ENCODE peak calls at places on chromosomes 11 and 22, in nine cellular contexts. N, V, E, A, M, U, W, O and K are unnamed samples.

GRCh38 chr22:28116261-28116673 is 197.2 kb upstream of the PITPNB start:
- DNase-seq in N (no peak), V (no peak), E (no peak), A (no peak), M (no peak), U (peak), W (peak), O (peak), K (peak)

GRCh38 chr11:123568367-123568870 is 86.0 kb downstream of the SCN3B start:
- DNase-seq in N (no peak), V (no peak), E (no peak), A (no peak), M (no peak), U (no peak), W (no peak), O (no peak), K (no peak)

GRCh38 chr11:128152796-128153696 is 434.3 kb downstream of the ETS1 start:
- DNase-seq in N (no peak), V (no peak), E (no peak), A (no peak), M (no peak), U (no peak), W (no peak), O (no peak), K (no peak)

GRCh38 chr11:119316729-119317591 is at the start of gene MCAM:
- DNase-seq in N (peak), V (no peak), E (no peak), A (peak), M (no peak), U (peak), W (peak), O (no peak), K (peak)

GRCh38 chr11:35662061-35662648 is 420 bp upstream of the TRIM44 start:
- DNase-seq in N (no peak), V (peak), E (no peak), A (no peak), M (no peak), U (no peak), W (no peak), O (peak), K (no peak)

GRCh38 chr22:28029201-28029948 is 110.3 kb upstream of the PITPNB start:
- DNase-seq in N (peak), V (no peak), E (no peak), A (no peak), M (no peak), U (peak), W (no peak), O (no peak), K (peak)

GRCh38 chr11:66530927-66531722 is 14.7 kb downstream of the ZDHHC24 start:
- DNase-seq in N (no peak), V (no peak), E (no peak), A (no peak), M (no peak), U (no peak), W (no peak), O (no peak), K (no peak)

GRCh38 chr11:116928102-116928777 is 90.8 kb upstream of the APOA1 start:
- DNase-seq in N (no peak), V (no peak), E (no peak), A (no peak), M (no peak), U (no peak), W (no peak), O (no peak), K (no peak)

GRCh38 chr22:41830174-41830573 is 2.7 kb upstream of the SREBF2 start:
- DNase-seq in N (no peak), V (no peak), E (no peak), A (no peak), M (no peak), U (peak), W (no peak), O (no peak), K (no peak)

GRCh38 chr11:19816817-19817216 is 104.2 kb downstream of the NAV2 start:
- DNase-seq in N (peak), V (no peak), E (no peak), A (no peak), M (no peak), U (no peak), W (no peak), O (no peak), K (no peak)

GRCh38 chr11:125345706-125346561 is 150.1 kb downstream of the FEZ1 start:
- DNase-seq in N (peak), V (peak), E (peak), A (peak), M (no peak), U (peak), W (peak), O (peak), K (peak)

GRCh38 chr11:74820763-74821162 is 72.1 kb downstream of the RNF169 start:
- DNase-seq in N (no peak), V (no peak), E (no peak), A (no peak), M (no peak), U (peak), W (peak), O (no peak), K (peak)

GRCh38 chr22:41442240-41442792 is 4.3 kb downstream of the TOB2 start:
- DNase-seq in N (peak), V (no peak), E (no peak), A (no peak), M (no peak), U (no peak), W (no peak), O (peak), K (no peak)

GRCh38 chr11:111327908-111328624 is 29.7 kb downstream of the POU2AF3 start:
- DNase-seq in N (peak), V (peak), E (no peak), A (no peak), M (no peak), U (no peak), W (no peak), O (peak), K (no peak)

GRCh38 chr22:41939981-41940852 is 6.7 kb downstream of the CENPM start:
- DNase-seq in N (no peak), V (no peak), E (peak), A (no peak), M (peak), U (no peak), W (no peak), O (peak), K (no peak)

GRCh38 chr22:21981874-21982273 is 713 bp downstream of the TOP3B start:
- DNase-seq in N (no peak), V (no peak), E (no peak), A (peak), M (no peak), U (no peak), W (peak), O (no peak), K (no peak)

GRCh38 chr11:119065369-119065768 is 2.2 kb upstream of the VPS11 start:
- DNase-seq in N (no peak), V (no peak), E (peak), A (peak), M (no peak), U (peak), W (peak), O (no peak), K (peak)

GRCh38 chr11:98183034-98183433 is 837.7 kb upstream of the CNTN5 start:
- DNase-seq in N (peak), V (no peak), E (no peak), A (no peak), M (no peak), U (peak), W (no peak), O (no peak), K (no peak)

GRCh38 chr11:102518296-102519094 is 12.1 kb downstream of the MMP7 start:
- DNase-seq in N (no peak), V (no peak), E (no peak), A (peak), M (no peak), U (peak), W (no peak), O (no peak), K (no peak)

GRCh38 chr11:83713701-83714100 is 427.5 kb upstream of the CCDC90B start:
- DNase-seq in N (peak), V (no peak), E (no peak), A (no peak), M (no peak), U (no peak), W (peak), O (peak), K (no peak)

GRCh38 chr11:117842131-117842941 is 17.8 kb upstream of the FXYD2 start:
- DNase-seq in N (no peak), V (no peak), E (no peak), A (no peak), M (no peak), U (no peak), W (no peak), O (no peak), K (no peak)

GRCh38 chr11:128394436-128395089 is 192.8 kb downstream of the ETS1 start:
- DNase-seq in N (no peak), V (no peak), E (no peak), A (no peak), M (no peak), U (no peak), W (peak), O (no peak), K (no peak)

GRCh38 chr22:49298834-49299750 is 528.6 kb downstream of the BRD1 start:
- DNase-seq in N (no peak), V (no peak), E (no peak), A (no peak), M (no peak), U (no peak), W (no peak), O (no peak), K (no peak)

GRCh38 chr11:12053606-12054361 is 45.4 kb upstream of the DKK3 start:
- DNase-seq in N (no peak), V (no peak), E (no peak), A (no peak), M (no peak), U (no peak), W (no peak), O (no peak), K (no peak)

GRCh38 chr22:41305646-41306045 is 4.3 kb downstream of the ZC3H7B start:
- DNase-seq in N (no peak), V (no peak), E (no peak), A (no peak), M (no peak), U (peak), W (peak), O (no peak), K (peak)

GRCh38 chr11:131663403-131664200 is 293.2 kb downstream of the NTM start:
- DNase-seq in N (no peak), V (no peak), E (no peak), A (no peak), M (no peak), U (no peak), W (no peak), O (peak), K (no peak)

GRCh38 chr11:13962562-13963168 is at the start of gene SPON1:
- DNase-seq in N (peak), V (no peak), E (peak), A (peak), M (peak), U (no peak), W (no peak), O (peak), K (no peak)

GRCh38 chr11:120392299-120392698 is 56.1 kb downstream of the ARHGEF12 start:
- DNase-seq in N (no peak), V (no peak), E (no peak), A (no peak), M (no peak), U (no peak), W (no peak), O (no peak), K (no peak)

GRCh38 chr11:72114570-72114969 is 2.1 kb upstream of the ANAPC15 start:
- DNase-seq in N (no peak), V (no peak), E (no peak), A (no peak), M (no peak), U (peak), W (no peak), O (no peak), K (peak)

GRCh38 chr11:76391039-76391438 is 9.9 kb downstream of the GVQW3 start:
- DNase-seq in N (no peak), V (no peak), E (no peak), A (no peak), M (no peak), U (no peak), W (no peak), O (no peak), K (no peak)